ENCODE peak calls at places on chromosome 1, in seven cellular contexts. L, G, V, D, P, T and U are unnamed samples.
A peak's percentile ranks its signal among the peaks of the same experiment; 100 is the strongest.

GRCh38 chr1:77322061-77322900 is 40.5 kb downstream of the AK5 start:
- DNase-seq in L (no peak), G (peak; percentile 10), V (peak; percentile 14), D (no peak), P (no peak), T (no peak), U (no peak)

GRCh38 chr1:38789498-38790169 is 69.9 kb downstream of the RRAGC start:
- DNase-seq in L (no peak), G (peak; percentile 57), V (no peak), D (no peak), P (no peak), T (no peak), U (no peak)

GRCh38 chr1:6351480-6352137 is 42.0 kb downstream of the ACOT7 start:
- DNase-seq in L (no peak), G (no peak), V (no peak), D (peak; percentile 58), P (peak; percentile 45), T (no peak), U (no peak)

GRCh38 chr1:88731475-88731874 is 47.4 kb downstream of the PKN2 start:
- DNase-seq in L (no peak), G (no peak), V (peak; percentile 85), D (no peak), P (peak; percentile 55), T (no peak), U (no peak)

GRCh38 chr1:165854101-165854845 is 26.9 kb downstream of the UCK2 start:
- DNase-seq in L (no peak), G (no peak), V (peak; percentile 34), D (no peak), P (no peak), T (no peak), U (no peak)

GRCh38 chr1:186559601-186560116 is 98.7 kb upstream of the PDC start:
- DNase-seq in L (no peak), G (no peak), V (no peak), D (no peak), P (no peak), T (no peak), U (no peak)

GRCh38 chr1:33094971-33095604 is 14.1 kb downstream of the AZIN2 start:
- DNase-seq in L (peak; percentile 60), G (peak; percentile 60), V (peak; percentile 76), D (no peak), P (peak; percentile 86), T (no peak), U (no peak)

GRCh38 chr1:21105807-21106206 is 70.9 kb downstream of the EIF4G3 start:
- DNase-seq in L (no peak), G (no peak), V (no peak), D (no peak), P (no peak), T (no peak), U (no peak)

GRCh38 chr1:244325056-244325764 is 126.5 kb downstream of the ADSS2 start:
- DNase-seq in L (no peak), G (no peak), V (peak; percentile 77), D (no peak), P (no peak), T (no peak), U (no peak)

GRCh38 chr1:164983023-164983650 is 373.4 kb downstream of the LMX1A start:
- DNase-seq in L (no peak), G (no peak), V (no peak), D (no peak), P (no peak), T (no peak), U (no peak)

GRCh38 chr1:212415107-212415841 is 588 bp upstream of the PACC1 start:
- DNase-seq in L (no peak), G (peak; percentile 43), V (no peak), D (no peak), P (no peak), T (no peak), U (no peak)

GRCh38 chr1:159594581-159594980 is 7.0 kb downstream of the APCS start:
- DNase-seq in L (no peak), G (no peak), V (no peak), D (no peak), P (no peak), T (no peak), U (no peak)

GRCh38 chr1:91757760-91758545 is 128.0 kb downstream of the TGFBR3 start:
- DNase-seq in L (no peak), G (no peak), V (no peak), D (no peak), P (no peak), T (no peak), U (no peak)

GRCh38 chr1:202588644-202589189 is 121.5 kb downstream of the SYT2 start:
- DNase-seq in L (no peak), G (no peak), V (no peak), D (peak; percentile 48), P (no peak), T (no peak), U (no peak)

GRCh38 chr1:202590975-202591411 is 119.3 kb downstream of the SYT2 start:
- DNase-seq in L (no peak), G (no peak), V (no peak), D (no peak), P (no peak), T (no peak), U (no peak)

GRCh38 chr1:202587859-202588480 is 122.3 kb downstream of the SYT2 start:
- DNase-seq in L (no peak), G (no peak), V (no peak), D (no peak), P (no peak), T (no peak), U (no peak)

GRCh38 chr1:202590119-202590518 is 120.1 kb downstream of the SYT2 start:
- DNase-seq in L (no peak), G (no peak), V (no peak), D (no peak), P (no peak), T (no peak), U (no peak)

GRCh38 chr1:202589190-202589680 is 121.0 kb downstream of the SYT2 start:
- DNase-seq in L (peak; percentile 80), G (no peak), V (peak; percentile 91), D (peak; percentile 96), P (peak; percentile 72), T (no peak), U (peak; percentile 91)
- TF ChIP-seq POLR2A in L (no peak), G (no peak), V (peak; percentile 22), D (peak; percentile 59), P (no peak), T (no peak), U (no peak)

GRCh38 chr1:27572679-27573426 is 31.1 kb downstream of the AHDC1 start:
- DNase-seq in L (no peak), G (peak; percentile 78), V (no peak), D (no peak), P (no peak), T (no peak), U (no peak)

GRCh38 chr1:27570383-27570755 is 33.6 kb downstream of the AHDC1 start:
- DNase-seq in L (peak; percentile 51), G (no peak), V (no peak), D (no peak), P (no peak), T (no peak), U (no peak)

GRCh38 chr1:27571439-27572018 is 32.4 kb downstream of the AHDC1 start:
- DNase-seq in L (peak; percentile 84), G (peak; percentile 60), V (no peak), D (no peak), P (peak; percentile 71), T (no peak), U (no peak)

GRCh38 chr1:27570823-27571222 is 33.1 kb downstream of the AHDC1 start:
- DNase-seq in L (peak; percentile 57), G (no peak), V (no peak), D (no peak), P (no peak), T (no peak), U (no peak)

GRCh38 chr1:27572019-27572678 is 31.8 kb downstream of the AHDC1 start:
- DNase-seq in L (no peak), G (no peak), V (no peak), D (no peak), P (no peak), T (no peak), U (no peak)
- H3K4me1 ChIP-seq in L (peaks cover 65% of the 10 kb centered on the region), G (peaks cover 88% of the 10 kb centered on the region), V (peaks cover 22% of the 10 kb centered on the region), D (peaks cover 81% of the 10 kb centered on the region), P (peaks cover 91% of the 10 kb centered on the region), T (peaks cover 91% of the 10 kb centered on the region), U (peaks cover 98% of the 10 kb centered on the region)

GRCh38 chr1:16126738-16127515 is 28.9 kb downstream of the EPHA2 start:
- DNase-seq in L (peak; percentile 10), G (no peak), V (no peak), D (peak; percentile 14), P (no peak), T (no peak), U (no peak)

GRCh38 chr1:16129316-16129715 is 26.6 kb downstream of the EPHA2 start:
- DNase-seq in L (no peak), G (no peak), V (no peak), D (no peak), P (no peak), T (no peak), U (no peak)

GRCh38 chr1:16129921-16130543 is 25.8 kb downstream of the EPHA2 start:
- DNase-seq in L (no peak), G (no peak), V (no peak), D (no peak), P (no peak), T (no peak), U (no peak)

GRCh38 chr1:16127676-16128337 is 28.1 kb downstream of the EPHA2 start:
- DNase-seq in L (peak; percentile 25), G (no peak), V (no peak), D (peak; percentile 72), P (peak; percentile 67), T (no peak), U (no peak)

DNA sequence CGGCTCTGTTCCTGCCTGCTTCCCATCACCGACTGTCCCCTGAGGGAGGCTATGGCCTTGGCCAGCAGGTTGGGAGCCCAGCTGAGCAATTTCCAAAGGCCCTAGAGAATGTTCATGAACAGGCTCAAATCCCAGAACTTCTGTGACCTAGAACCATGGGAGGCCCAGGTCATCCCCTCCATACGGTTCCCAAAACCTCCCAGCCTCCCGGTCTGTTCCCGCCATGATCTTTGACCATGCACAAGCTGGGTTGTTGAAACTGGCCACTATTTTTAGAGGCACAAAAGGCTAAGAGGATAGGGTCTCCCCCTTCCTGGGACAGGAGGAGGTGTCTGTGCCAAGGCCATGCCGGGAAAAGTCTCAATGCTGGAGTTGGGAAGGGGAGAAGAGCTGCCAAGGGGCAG is 27.5 kb downstream of the EPHA2 start:
- DNase-seq in L (peak; percentile 36), G (no peak), V (no peak), D (peak; percentile 73), P (peak; percentile 77), T (no peak), U (no peak)
- TF ChIP-seq POLR2A in L (no peak), G (no peak), V (no peak), D (no peak), P (no peak), T (no peak), U (no peak)

GRCh38 chr1:40981702-40982448 is 2.4 kb downstream of the CTPS1 start:
- DNase-seq in L (no peak), G (no peak), V (no peak), D (no peak), P (peak; percentile 54), T (no peak), U (no peak)

GRCh38 chr1:40984066-40984465 is 4.6 kb downstream of the CTPS1 start:
- DNase-seq in L (no peak), G (no peak), V (peak; percentile 68), D (no peak), P (no peak), T (no peak), U (no peak)

GRCh38 chr1:40983286-40983685 is 3.8 kb downstream of the CTPS1 start:
- DNase-seq in L (no peak), G (no peak), V (no peak), D (no peak), P (no peak), T (no peak), U (no peak)

GRCh38 chr1:40984531-40984930 is 5.0 kb downstream of the CTPS1 start:
- DNase-seq in L (no peak), G (no peak), V (no peak), D (no peak), P (no peak), T (no peak), U (no peak)

GRCh38 chr1:40982721-40983120 is 3.2 kb downstream of the CTPS1 start:
- DNase-seq in L (no peak), G (no peak), V (no peak), D (no peak), P (no peak), T (no peak), U (no peak)
- H3K4me1 ChIP-seq in L (peaks cover 24% of the 10 kb centered on the region), G (peaks cover 34% of the 10 kb centered on the region), V (peaks cover 26% of the 10 kb centered on the region), D (no peaks in the 10 kb centered on the region), P (peaks cover 43% of the 10 kb centered on the region), T (peaks cover 33% of the 10 kb centered on the region), U (peaks cover 47% of the 10 kb centered on the region)